ENCODE peak calls at places on chromosome 15, in five cellular contexts. H is psoas muscle; R is CD8-positive, alpha-beta T cell; U is GM23338; V is transverse colon. I is an unnamed sample.

GRCh38 chr15:92805080-92805708 is 94.9 kb upstream of the CHD2 start:
- DNase-seq in U (no peak), V (no peak), R (no peak), H (no peak), I (no peak)

GRCh38 chr15:57403532-57403931 is 27.2 kb downstream of the CGNL1 start:
- DNase-seq in U (no peak), H (no peak), R (no peak), V (no peak), I (no peak)

GRCh38 chr15:90306560-90306959 is 41.1 kb downstream of the NGRN start:
- DNase-seq in R (no peak), V (no peak), H (no peak), U (no peak), I (no peak)

GRCh38 chr15:55990516-55990915 is 2.9 kb downstream of the NEDD4 start:
- DNase-seq in V (no peak), U (no peak), H (no peak), R (no peak), I (no peak)

GRCh38 chr15:81315452-81316203 is 8.3 kb downstream of the STARD5 start:
- DNase-seq in U (no peak), R (no peak), H (no peak), V (no peak), I (no peak)

GRCh38 chr15:76003364-76003763 is 8.9 kb downstream of the NRG4 start:
- DNase-seq in H (no peak), R (no peak), U (no peak), V (no peak), I (no peak)

GRCh38 chr15:74540135-74540760 is 772 bp upstream of the ARID3B start:
- DNase-seq in U (peak), R (no peak), H (no peak), V (no peak), I (no peak)

GRCh38 chr15:76904461-76905012 is 603 bp downstream of the SCAPER start:
- DNase-seq in H (no peak), V (peak), U (peak), R (no peak), I (no peak)

GRCh38 chr15:52481915-52482314 is 46.8 kb downstream of the MYO5A start:
- DNase-seq in H (no peak), U (no peak), V (peak), R (peak), I (no peak)

DNA sequence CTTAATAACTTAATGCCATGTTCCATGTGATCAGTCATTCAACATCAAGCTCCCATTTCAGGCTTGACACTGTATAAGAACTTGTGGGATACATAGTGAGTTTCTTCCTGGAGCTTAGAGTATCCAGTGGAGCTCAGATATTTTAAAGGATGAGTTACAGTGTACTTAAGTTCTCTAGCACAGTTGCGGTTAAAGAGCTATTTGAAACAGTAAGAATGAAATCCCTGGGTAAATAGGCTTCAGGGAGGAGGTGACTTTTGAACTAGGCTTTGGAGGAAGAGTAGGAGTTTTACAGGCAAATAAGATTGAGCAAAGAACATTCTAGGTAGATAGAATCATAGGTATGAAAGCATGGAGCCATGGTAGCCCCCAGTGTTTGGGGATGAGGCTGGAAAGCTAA is 3.8 kb downstream of the ZNF592 start:
- DNase-seq in V (no peak), R (no peak), H (no peak), U (no peak), I (no peak)
- H3K4me3 ChIP-seq in V (no peak), R (no peak), H (peak), U (no peak), I (peak)

GRCh38 chr15:65953622-65954021 is 84.3 kb downstream of the RAB11A start:
- DNase-seq in R (no peak), V (no peak), H (no peak), U (no peak), I (no peak)
- H3K27ac ChIP-seq in R (no peak), V (no peak), H (no peak), U (peak), I (no peak)

DNA sequence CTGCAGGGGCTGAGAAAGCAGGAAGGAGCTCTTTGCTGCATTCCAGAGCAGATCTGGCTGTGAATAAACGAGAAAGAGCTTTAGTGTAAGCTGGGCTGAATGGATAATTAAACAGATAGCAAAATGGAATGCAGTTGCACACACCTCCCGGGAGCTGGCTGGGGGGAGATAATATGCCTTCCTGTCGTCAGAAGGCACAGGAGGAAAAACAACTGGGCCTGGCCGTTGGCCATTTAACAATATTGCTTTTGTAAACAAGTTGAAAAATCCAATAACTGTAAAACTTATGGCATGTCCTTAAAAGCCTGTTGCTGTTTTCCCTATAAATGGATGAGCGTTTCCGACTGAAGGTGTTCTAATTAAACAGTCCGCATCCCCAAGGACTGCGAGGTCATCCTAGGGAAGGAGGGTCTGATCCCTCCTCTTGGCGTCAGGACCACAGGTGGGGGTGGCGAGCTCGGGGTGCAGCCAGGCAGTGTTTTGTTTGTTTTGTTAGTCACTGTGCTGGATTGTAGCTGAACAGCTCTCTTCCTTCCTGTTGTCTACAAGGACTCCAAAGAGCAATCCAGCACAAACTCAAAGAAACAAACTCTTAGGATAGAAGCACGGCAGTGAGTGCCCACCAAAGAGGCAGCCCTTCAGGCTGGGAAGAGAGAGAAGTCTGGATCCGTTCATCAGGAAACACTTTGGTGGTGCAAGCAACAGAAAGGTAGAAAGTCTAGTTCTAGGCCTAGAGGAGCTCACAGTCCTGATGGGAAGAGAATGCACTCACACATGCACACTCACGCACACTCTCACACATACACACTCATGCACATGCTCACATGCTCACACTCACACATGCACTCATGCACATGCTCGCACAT is 133.4 kb upstream of the SMAD3 start:
- DNase-seq in R (no peak), V (peak), H (no peak), U (peak), I (peak)
- H3K4me3 ChIP-seq in R (no peak), V (no peak), H (no peak), U (no peak), I (no peak)

DNA sequence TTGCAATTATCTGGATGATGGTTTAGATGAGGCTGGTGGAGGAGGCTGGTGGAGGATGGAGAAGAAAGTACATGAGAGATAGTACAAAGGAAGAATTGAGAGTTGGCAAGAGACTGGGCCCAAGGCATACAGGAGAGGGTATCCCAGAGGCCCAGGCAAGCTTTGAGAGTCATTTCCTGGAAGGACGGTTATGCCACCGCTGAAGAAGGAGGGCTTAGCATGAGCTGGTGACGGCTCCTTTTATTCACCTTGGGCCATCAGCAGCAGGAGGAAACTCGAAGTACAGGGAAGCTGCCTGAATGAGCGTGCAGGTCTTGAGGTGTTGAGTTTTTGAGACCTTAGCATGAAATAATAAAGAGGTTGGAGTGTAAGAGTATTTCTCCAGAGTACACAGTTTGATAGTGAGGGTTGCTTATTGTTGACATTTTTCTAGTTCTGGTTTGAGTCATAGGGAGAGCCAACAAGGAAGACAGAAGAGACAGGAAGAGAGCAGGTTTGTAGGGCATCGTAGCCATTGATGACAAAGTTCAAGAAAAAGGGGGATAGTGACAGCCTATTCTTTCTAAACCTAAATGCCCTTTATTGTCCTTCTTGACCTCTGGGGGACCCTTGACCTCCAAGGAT is 13.8 kb downstream of the THSD4 start:
- DNase-seq in H (no peak), U (no peak), R (no peak), V (no peak), I (no peak)
- H3K27ac ChIP-seq in H (peak), U (no peak), R (no peak), V (no peak), I (no peak)

GRCh38 chr15:69457304-69458280 is 5.0 kb downstream of the RPLP1 start:
- DNase-seq in V (no peak), R (no peak), H (no peak), U (no peak), I (no peak)

GRCh38 chr15:69451951-69452701 is 492 bp upstream of the RPLP1 start:
- DNase-seq in U (peak), V (no peak), H (no peak), R (no peak), I (peak)

GRCh38 chr15:69452702-69453513 is at the start of gene RPLP1:
- DNase-seq in V (peak), H (peak), R (peak), U (peak), I (peak)

GRCh38 chr15:69456208-69457166 is 3.9 kb downstream of the RPLP1 start:
- DNase-seq in V (no peak), U (no peak), H (no peak), R (no peak), I (no peak)

GRCh38 chr15:69454953-69455352 is 2.3 kb downstream of the RPLP1 start:
- DNase-seq in R (no peak), H (no peak), V (no peak), U (no peak), I (no peak)
- H3K4me3 ChIP-seq in R (peak), H (peak), V (no peak), U (peak), I (peak)

GRCh38 chr15:100125627-100126231 is 216.0 kb downstream of the ADAMTS17 start:
- DNase-seq in R (no peak), H (peak), V (peak), U (no peak), I (peak)
- H3K27ac ChIP-seq in R (no peak), H (peak), V (peak), U (no peak), I (peak)

GRCh38 chr15:82875411-82876003 is 66.1 kb downstream of the WHAMM start:
- DNase-seq in U (no peak), R (no peak), V (no peak), H (no peak), I (no peak)
- H3K4me3 ChIP-seq in U (no peak), R (no peak), V (no peak), H (no peak), I (no peak)

DNA sequence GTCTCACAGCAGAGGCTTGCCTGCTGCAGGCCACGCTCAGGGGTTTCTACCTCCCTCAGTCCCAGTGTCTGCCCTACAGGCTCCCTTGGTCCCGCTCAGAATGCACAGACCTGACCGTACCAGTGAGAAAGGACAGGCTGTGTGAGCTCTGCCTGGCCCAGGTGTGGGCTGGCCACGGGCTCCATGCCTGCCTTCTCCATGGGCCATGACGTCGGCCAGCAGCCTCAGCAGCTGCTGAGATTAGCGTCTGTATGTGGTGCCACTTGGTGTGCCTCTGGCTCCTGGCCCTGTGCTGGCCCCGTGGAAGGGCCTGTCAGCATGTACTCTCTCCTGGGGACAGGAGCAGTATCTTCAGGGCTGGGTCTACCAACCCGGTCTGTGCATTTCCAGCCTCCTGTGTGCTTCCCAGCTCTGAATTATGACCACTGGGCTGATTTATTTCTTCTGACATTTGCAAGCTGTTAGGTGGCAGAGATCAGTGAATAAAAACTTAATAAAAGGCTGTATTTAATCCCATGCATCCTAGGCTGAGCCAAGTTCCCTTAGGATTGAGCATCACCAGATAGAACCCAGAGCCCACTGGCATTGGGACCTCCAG is 25.7 kb downstream of the KLF13 start:
- DNase-seq in U (no peak), R (no peak), V (peak), H (peak), I (no peak)
- H3K27ac ChIP-seq in U (no peak), R (peak), V (peak), H (peak), I (peak)

GRCh38 chr15:48806151-48806550 is 4.7 kb downstream of the CEP152 start:
- DNase-seq in R (no peak), V (no peak), H (no peak), U (peak), I (no peak)
- H3K4me3 ChIP-seq in R (no peak), V (no peak), H (no peak), U (no peak), I (no peak)